ENCODE peak calls at places on chromosomes 7 and 10, in four cellular contexts. O, V, P and S are unnamed samples.

GRCh38 chr7:100687740-100688592 is 6.1 kb downstream of the GIGYF1 start:
- DNase-seq in V (no peak), O (no peak), P (no peak), S (no peak)

GRCh38 chr10:100744980-100745881 is at the start of gene PAX2:
- DNase-seq in V (no peak), P (no peak), O (no peak), S (no peak)

GRCh38 chr10:71773221-71773971 is at the start of gene VSIR:
- DNase-seq in V (no peak), O (peak; percentile 94), P (peak; percentile 33), S (peak; percentile 77)

GRCh38 chr10:11434323-11434722 is 177.1 kb downstream of the USP6NL start:
- DNase-seq in V (no peak), P (no peak), O (no peak), S (peak; percentile 32)

GRCh38 chr10:80168679-80169380 is 36.3 kb downstream of the PLAC9 start:
- DNase-seq in O (no peak), V (no peak), P (no peak), S (peak; percentile 13)

GRCh38 chr10:44865289-44865671 is 45.9 kb upstream of the TMEM72 start:
- DNase-seq in P (no peak), O (no peak), V (no peak), S (no peak)

GRCh38 chr7:129684777-129685176 is 73.3 kb downstream of the NRF1 start:
- DNase-seq in P (no peak), O (no peak), V (no peak), S (no peak)

GRCh38 chr10:22823109-22823508 is 104.7 kb upstream of the ARMC3 start:
- DNase-seq in P (no peak), O (no peak), V (peak; percentile 73), S (no peak)

GRCh38 chr10:4684434-4684833 is 141.6 kb upstream of the AKR1E2 start:
- DNase-seq in P (no peak), O (no peak), V (no peak), S (no peak)

GRCh38 chr7:124992881-124993562 is 63.4 kb upstream of the POT1 start:
- DNase-seq in O (no peak), V (peak; percentile 36), P (peak; percentile 57), S (no peak)

GRCh38 chr7:23349484-23350157 is 50.5 kb downstream of the MALSU1 start:
- DNase-seq in O (no peak), P (no peak), V (no peak), S (no peak)

GRCh38 chr10:116053910-116054309 is 219.1 kb downstream of the GFRA1 start:
- DNase-seq in P (no peak), O (no peak), V (peak; percentile 31), S (no peak)

GRCh38 chr7:140059288-140060242 is 3.2 kb downstream of the PARP12 start:
- DNase-seq in O (no peak), P (peak; percentile 67), V (peak; percentile 34), S (no peak)

GRCh38 chr7:42550706-42551470 is 313.9 kb upstream of the GLI3 start:
- DNase-seq in P (no peak), O (no peak), V (no peak), S (no peak)

GRCh38 chr10:113292086-113292485 is 260.8 kb upstream of the HABP2 start:
- DNase-seq in O (no peak), P (no peak), V (no peak), S (no peak)

GRCh38 chr7:2299131-2299829 is 15.0 kb downstream of the SNX8 start:
- DNase-seq in V (peak; percentile 70), O (no peak), P (no peak), S (peak; percentile 51)

GRCh38 chr10:44978570-44979280 is at the start of gene DEPP1:
- DNase-seq in V (peak; percentile 69), O (no peak), P (peak; percentile 90), S (peak; percentile 61)

GRCh38 chr7:75599244-75599771 is 107.2 kb downstream of the SPDYE5 start:
- DNase-seq in P (no peak), V (no peak), O (no peak), S (no peak)

GRCh38 chr7:105309235-105310156 is 79.2 kb downstream of the SRPK2 start:
- DNase-seq in V (no peak), P (no peak), O (no peak), S (no peak)

GRCh38 chr10:11307937-11308336 is 290.3 kb downstream of the CELF2 start:
- DNase-seq in P (no peak), V (no peak), O (no peak), S (no peak)

GRCh38 chr7:10798044-10798443 is 175.6 kb upstream of the PHF14 start:
- DNase-seq in O (no peak), P (no peak), V (no peak), S (no peak)

GRCh38 chr7:6252310-6252709 is 20.1 kb downstream of the CYTH3 start:
- DNase-seq in O (no peak), P (no peak), V (no peak), S (no peak)

GRCh38 chr10:96974348-96974747 is 142.2 kb downstream of the LCOR start:
- DNase-seq in P (no peak), O (no peak), V (no peak), S (peak; percentile 18)

GRCh38 chr7:101390901-101391301 is 28.2 kb downstream of the COL26A1 start:
- DNase-seq in P (no peak), V (no peak), O (peak; percentile 13), S (peak; percentile 82)

GRCh38 chr7:33590902-33591301 is 314.4 kb upstream of the BMPER start:
- DNase-seq in O (no peak), V (peak; percentile 27), P (peak; percentile 7), S (no peak)

GRCh38 chr7:80369321-80369720 is 142.5 kb downstream of the GNAT3 start:
- DNase-seq in O (no peak), P (no peak), V (no peak), S (no peak)

GRCh38 chr7:102425639-102426267 is 7.6 kb upstream of the ORAI2 start:
- DNase-seq in P (no peak), O (peak; percentile 75), V (no peak), S (peak; percentile 98)

GRCh38 chr7:115526272-115526671 is 504.3 kb downstream of the TFEC start:
- DNase-seq in P (no peak), O (no peak), V (no peak), S (no peak)

GRCh38 chr7:159063046-159063840 is 81.4 kb downstream of the VIPR2 start:
- DNase-seq in V (no peak), P (no peak), O (no peak), S (no peak)

GRCh38 chr7:23333671-23334246 is 34.6 kb downstream of the MALSU1 start:
- DNase-seq in O (no peak), V (peak; percentile 96), P (peak; percentile 67), S (no peak)

GRCh38 chr7:44811093-44811492 is 14.6 kb downstream of the PPIA start:
- DNase-seq in O (no peak), P (no peak), V (no peak), S (no peak)

GRCh38 chr10:50515420-50515819 is 108.3 kb downstream of the SGMS1 start:
- DNase-seq in O (no peak), P (no peak), V (no peak), S (no peak)

GRCh38 chr10:19683965-19684364 is 132.3 kb upstream of the PLXDC2 start:
- DNase-seq in P (no peak), V (no peak), O (no peak), S (no peak)

GRCh38 chr10:118958984-118959916 is 70.3 kb upstream of the NANOS1 start:
- DNase-seq in O (no peak), V (peak; percentile 28), P (no peak), S (no peak)